ENCODE peak calls at places on chromosome 13, in seven cellular contexts. X, U, V, W, A, T and M are unnamed samples.

GRCh38 chr13:33411312-33411711 is 125.8 kb upstream of the STARD13 start:
- DNase-seq in V (no peak), T (no peak), X (no peak), U (no peak), A (no peak), W (no peak), M (no peak)

GRCh38 chr13:35144496-35144895 is 202.4 kb downstream of the NBEA start:
- DNase-seq in A (no peak), T (no peak), U (no peak), X (no peak), W (no peak), V (no peak), M (no peak)

GRCh38 chr13:65310663-65311328 is 1919.3 kb downstream of the PCDH9 start:
- DNase-seq in X (no peak), V (no peak), W (no peak), A (no peak), U (no peak), T (no peak), M (no peak)

GRCh38 chr13:101691326-101691725 is 238.9 kb downstream of the ITGBL1 start:
- DNase-seq in A (no peak), U (no peak), V (no peak), X (no peak), W (no peak), T (no peak), M (no peak)

GRCh38 chr13:45162821-45163220 is 38.0 kb downstream of the KCTD4 start:
- DNase-seq in U (no peak), A (peak), W (no peak), X (no peak), V (no peak), T (no peak), M (peak)

GRCh38 chr13:83057119-83057518 is 825.2 kb downstream of the SLITRK1 start:
- DNase-seq in T (no peak), V (no peak), U (no peak), A (peak), W (no peak), X (no peak), M (no peak)

GRCh38 chr13:111462944-111463343 is 142.5 kb downstream of the TEX29 start:
- DNase-seq in A (no peak), W (no peak), X (no peak), V (no peak), U (no peak), T (no peak), M (no peak)

GRCh38 chr13:57632276-57633140 is 964 bp downstream of the PCDH17 start:
- DNase-seq in U (no peak), T (no peak), X (no peak), W (no peak), A (no peak), V (no peak), M (no peak)

GRCh38 chr13:103029798-103030197 is 36.4 kb downstream of the SLC10A2 start:
- DNase-seq in T (no peak), A (no peak), W (no peak), U (no peak), V (no peak), X (no peak), M (no peak)

GRCh38 chr13:24927810-24928404 is 163.9 kb downstream of the RNF17 start:
- DNase-seq in A (no peak), U (no peak), W (no peak), V (no peak), X (no peak), T (no peak), M (no peak)

GRCh38 chr13:97911311-97912138 is 42.0 kb upstream of the IPO5 start:
- DNase-seq in W (no peak), T (peak), U (no peak), X (no peak), A (no peak), V (no peak), M (peak)

GRCh38 chr13:106621833-106622232 is 53.9 kb upstream of the ARGLU1 start:
- DNase-seq in U (no peak), A (no peak), X (no peak), V (no peak), W (no peak), T (no peak), M (no peak)

GRCh38 chr13:113493315-113493951 is 2.9 kb upstream of the DCUN1D2 start:
- DNase-seq in U (no peak), W (no peak), V (no peak), A (peak), X (peak), T (peak), M (peak)

GRCh38 chr13:113178896-113179167 is 20.4 kb downstream of the PROZ start:
- DNase-seq in W (no peak), T (no peak), X (no peak), U (no peak), V (no peak), A (no peak), M (no peak)

GRCh38 chr13:29131881-29132668 is 311.9 kb downstream of the MTUS2 start:
- DNase-seq in W (no peak), U (no peak), V (no peak), T (no peak), A (no peak), X (no peak), M (no peak)

GRCh38 chr13:40946485-40946884 is 72.6 kb downstream of the ELF1 start:
- DNase-seq in A (no peak), V (no peak), W (no peak), X (no peak), U (no peak), T (no peak), M (no peak)

GRCh38 chr13:112796190-112796915 is 106.5 kb downstream of the ATP11A start:
- DNase-seq in X (no peak), U (no peak), A (no peak), T (no peak), W (no peak), V (no peak), M (no peak)

GRCh38 chr13:80341098-80341701 is at the start of gene SPRY2:
- DNase-seq in T (peak), V (peak), A (peak), U (peak), W (peak), X (peak), M (peak)

GRCh38 chr13:109422163-109422562 is 364.2 kb downstream of the IRS2 start:
- DNase-seq in V (no peak), T (no peak), U (no peak), W (no peak), A (no peak), X (no peak), M (no peak)

GRCh38 chr13:113996081-113996911 is 22.4 kb upstream of the C13orf46 start:
- DNase-seq in W (no peak), A (no peak), U (no peak), T (no peak), V (no peak), X (no peak), M (no peak)

GRCh38 chr13:46348976-46349375 is 38.1 kb downstream of the RUBCNL start:
- DNase-seq in X (no peak), T (no peak), A (no peak), V (no peak), U (no peak), W (no peak), M (no peak)

GRCh38 chr13:34764246-34764645 is 177.8 kb upstream of the NBEA start:
- DNase-seq in A (no peak), V (no peak), T (no peak), X (peak), W (no peak), U (no peak), M (no peak)

GRCh38 chr13:110925023-110925608 is 10.2 kb upstream of the ANKRD10 start:
- DNase-seq in V (no peak), U (no peak), X (no peak), A (no peak), W (no peak), T (peak), M (no peak)

GRCh38 chr13:111531505-111531904 is 211.1 kb downstream of the TEX29 start:
- DNase-seq in A (no peak), T (peak), U (no peak), W (peak), V (no peak), X (no peak), M (peak)

GRCh38 chr13:51152713-51153112 is 41.6 kb upstream of the C13orf42 start:
- DNase-seq in U (no peak), A (no peak), T (no peak), V (no peak), X (no peak), W (no peak), M (no peak)

GRCh38 chr13:33610471-33611015 is 207.4 kb upstream of the RFC3 start:
- DNase-seq in U (peak), X (no peak), W (peak), A (no peak), T (peak), V (peak), M (peak)

GRCh38 chr13:97219226-97219625 is 2.9 kb upstream of the MBNL2 start:
- DNase-seq in W (no peak), V (no peak), A (no peak), X (no peak), U (no peak), T (no peak), M (no peak)